ENCODE peak calls at places on chromosomes 3 and 15, in seven cellular contexts. One of them, this sample, is unnamed.

GRCh38 chr3:76107935-76108570 is 322.7 kb upstream of the ZNF717 start:
- DNase-seq in BE2C: peak; percentile 18
- DNase-seq in GM12865: peak; percentile 34
- DNase-seq in heart right ventricle: no peak
- DNase-seq in mammary epithelial cell: peak; percentile 27
- DNase-seq in fibroblast of mammary gland: peak; percentile 54
- DNase-seq in adrenal gland: no peak
- DNase-seq in this sample: peak; percentile 31

GRCh38 chr15:91548588-91548987 is 304.9 kb upstream of the SLCO3A1 start:
- DNase-seq in BE2C: no peak
- DNase-seq in GM12865: no peak
- DNase-seq in heart right ventricle: peak; percentile 63
- DNase-seq in mammary epithelial cell: no peak
- DNase-seq in fibroblast of mammary gland: no peak
- DNase-seq in adrenal gland: no peak
- DNase-seq in this sample: no peak

GRCh38 chr3:126245811-126246727 is 65.7 kb upstream of the ALDH1L1 start:
- DNase-seq in BE2C: peak; percentile 75
- DNase-seq in GM12865: peak; percentile 21
- DNase-seq in heart right ventricle: peak; percentile 56
- DNase-seq in mammary epithelial cell: no peak
- DNase-seq in fibroblast of mammary gland: peak; percentile 68
- DNase-seq in adrenal gland: peak; percentile 79
- DNase-seq in this sample: peak; percentile 78

GRCh38 chr15:92896543-92896942 is 3.6 kb upstream of the CHD2 start:
- DNase-seq in BE2C: no peak
- DNase-seq in GM12865: no peak
- DNase-seq in heart right ventricle: no peak
- DNase-seq in mammary epithelial cell: no peak
- DNase-seq in fibroblast of mammary gland: no peak
- DNase-seq in adrenal gland: no peak
- DNase-seq in this sample: no peak

GRCh38 chr15:38624248-38625214 is 59.9 kb upstream of the RASGRP1 start:
- DNase-seq in BE2C: no peak
- DNase-seq in GM12865: no peak
- DNase-seq in heart right ventricle: no peak
- DNase-seq in mammary epithelial cell: peak; percentile 4
- DNase-seq in fibroblast of mammary gland: no peak
- DNase-seq in adrenal gland: no peak
- DNase-seq in this sample: peak; percentile 11

GRCh38 chr15:45439521-45439931 is 61.2 kb upstream of the GATM start:
- DNase-seq in BE2C: no peak
- DNase-seq in GM12865: no peak
- DNase-seq in heart right ventricle: no peak
- DNase-seq in mammary epithelial cell: no peak
- DNase-seq in fibroblast of mammary gland: no peak
- DNase-seq in adrenal gland: no peak
- DNase-seq in this sample: no peak

GRCh38 chr3:197801801-197802504 is 10.9 kb downstream of the LRCH3 start:
- DNase-seq in BE2C: peak; percentile 25
- DNase-seq in GM12865: peak; percentile 86
- DNase-seq in heart right ventricle: no peak
- DNase-seq in mammary epithelial cell: peak; percentile 60
- DNase-seq in fibroblast of mammary gland: peak; percentile 53
- DNase-seq in adrenal gland: no peak
- DNase-seq in this sample: peak; percentile 57

GRCh38 chr15:31278056-31278445 is 48.6 kb upstream of the KLF13 start:
- DNase-seq in BE2C: no peak
- DNase-seq in GM12865: no peak
- DNase-seq in heart right ventricle: no peak
- DNase-seq in mammary epithelial cell: no peak
- DNase-seq in fibroblast of mammary gland: no peak
- DNase-seq in adrenal gland: peak; percentile 16
- DNase-seq in this sample: no peak

GRCh38 chr3:105511031-105511430 is 144.3 kb downstream of the ALCAM start:
- DNase-seq in BE2C: no peak
- DNase-seq in GM12865: no peak
- DNase-seq in heart right ventricle: no peak
- DNase-seq in mammary epithelial cell: no peak
- DNase-seq in fibroblast of mammary gland: peak; percentile 33
- DNase-seq in adrenal gland: no peak
- DNase-seq in this sample: no peak

GRCh38 chr3:38116471-38117162 is 20.3 kb downstream of the ACAA1 start:
- DNase-seq in BE2C: no peak
- DNase-seq in GM12865: no peak
- DNase-seq in heart right ventricle: no peak
- DNase-seq in mammary epithelial cell: no peak
- DNase-seq in fibroblast of mammary gland: no peak
- DNase-seq in adrenal gland: peak; percentile 21
- DNase-seq in this sample: no peak

GRCh38 chr3:30989266-30989799 is 94.9 kb upstream of the GADL1 start:
- DNase-seq in BE2C: no peak
- DNase-seq in GM12865: no peak
- DNase-seq in heart right ventricle: no peak
- DNase-seq in mammary epithelial cell: no peak
- DNase-seq in fibroblast of mammary gland: no peak
- DNase-seq in adrenal gland: no peak
- DNase-seq in this sample: no peak

GRCh38 chr3:177781686-177782161 is 584.4 kb upstream of the TBL1XR1 start:
- DNase-seq in BE2C: no peak
- DNase-seq in GM12865: no peak
- DNase-seq in heart right ventricle: peak; percentile 74
- DNase-seq in mammary epithelial cell: no peak
- DNase-seq in fibroblast of mammary gland: peak; percentile 76
- DNase-seq in adrenal gland: peak; percentile 70
- DNase-seq in this sample: peak; percentile 95

GRCh38 chr3:52084954-52085730 is 28.8 kb upstream of the DUSP7 start:
- DNase-seq in BE2C: no peak
- DNase-seq in GM12865: no peak
- DNase-seq in heart right ventricle: no peak
- DNase-seq in mammary epithelial cell: no peak
- DNase-seq in fibroblast of mammary gland: no peak
- DNase-seq in adrenal gland: no peak
- DNase-seq in this sample: no peak

GRCh38 chr3:109921509-109921908 is 584.2 kb upstream of the DPPA4 start:
- DNase-seq in BE2C: no peak
- DNase-seq in GM12865: no peak
- DNase-seq in heart right ventricle: no peak
- DNase-seq in mammary epithelial cell: no peak
- DNase-seq in fibroblast of mammary gland: no peak
- DNase-seq in adrenal gland: no peak
- DNase-seq in this sample: no peak

GRCh38 chr3:193310914-193311723 is 67.4 kb downstream of the ATP13A5 start:
- DNase-seq in BE2C: no peak
- DNase-seq in GM12865: no peak
- DNase-seq in heart right ventricle: peak; percentile 6
- DNase-seq in mammary epithelial cell: no peak
- DNase-seq in fibroblast of mammary gland: no peak
- DNase-seq in adrenal gland: no peak
- DNase-seq in this sample: no peak

GRCh38 chr3:129593595-129594339 is 12.7 kb downstream of the PLXND1 start:
- DNase-seq in BE2C: no peak
- DNase-seq in GM12865: no peak
- DNase-seq in heart right ventricle: no peak
- DNase-seq in mammary epithelial cell: no peak
- DNase-seq in fibroblast of mammary gland: no peak
- DNase-seq in adrenal gland: no peak
- DNase-seq in this sample: no peak

GRCh38 chr3:112811917-112812660 is 34.6 kb downstream of the CD200R1L start:
- DNase-seq in BE2C: no peak
- DNase-seq in GM12865: no peak
- DNase-seq in heart right ventricle: no peak
- DNase-seq in mammary epithelial cell: no peak
- DNase-seq in fibroblast of mammary gland: no peak
- DNase-seq in adrenal gland: no peak
- DNase-seq in this sample: peak; percentile 8

GRCh38 chr3:11600501-11601282 is 43.0 kb downstream of the VGLL4 start:
- DNase-seq in BE2C: no peak
- DNase-seq in GM12865: no peak
- DNase-seq in heart right ventricle: peak; percentile 63
- DNase-seq in mammary epithelial cell: peak; percentile 99
- DNase-seq in fibroblast of mammary gland: peak; percentile 99
- DNase-seq in adrenal gland: peak; percentile 94
- DNase-seq in this sample: peak; percentile 98

GRCh38 chr3:150014782-150015181 is 44.1 kb upstream of the PFN2 start:
- DNase-seq in BE2C: no peak
- DNase-seq in GM12865: peak; percentile 43
- DNase-seq in heart right ventricle: no peak
- DNase-seq in mammary epithelial cell: no peak
- DNase-seq in fibroblast of mammary gland: no peak
- DNase-seq in adrenal gland: no peak
- DNase-seq in this sample: no peak

GRCh38 chr15:25954398-25954797 is 91.3 kb upstream of the ATP10A start:
- DNase-seq in BE2C: no peak
- DNase-seq in GM12865: no peak
- DNase-seq in heart right ventricle: no peak
- DNase-seq in mammary epithelial cell: no peak
- DNase-seq in fibroblast of mammary gland: no peak
- DNase-seq in adrenal gland: no peak
- DNase-seq in this sample: no peak

GRCh38 chr3:195821403-195822130 is 9.8 kb upstream of the MUC4 start:
- DNase-seq in BE2C: no peak
- DNase-seq in GM12865: no peak
- DNase-seq in heart right ventricle: no peak
- DNase-seq in mammary epithelial cell: no peak
- DNase-seq in fibroblast of mammary gland: no peak
- DNase-seq in adrenal gland: no peak
- DNase-seq in this sample: no peak

GRCh38 chr3:67459131-67459530 is 195.3 kb downstream of the SUCLG2 start:
- DNase-seq in BE2C: no peak
- DNase-seq in GM12865: no peak
- DNase-seq in heart right ventricle: no peak
- DNase-seq in mammary epithelial cell: no peak
- DNase-seq in fibroblast of mammary gland: no peak
- DNase-seq in adrenal gland: no peak
- DNase-seq in this sample: no peak

GRCh38 chr3:123290962-123291361 is 89.2 kb downstream of the SEC22A start:
- DNase-seq in BE2C: no peak
- DNase-seq in GM12865: no peak
- DNase-seq in heart right ventricle: no peak
- DNase-seq in mammary epithelial cell: no peak
- DNase-seq in fibroblast of mammary gland: no peak
- DNase-seq in adrenal gland: no peak
- DNase-seq in this sample: no peak

GRCh38 chr15:81400640-81401236 is 26.7 kb upstream of the TMC3 start:
- DNase-seq in BE2C: no peak
- DNase-seq in GM12865: peak; percentile 64
- DNase-seq in heart right ventricle: no peak
- DNase-seq in mammary epithelial cell: peak; percentile 48
- DNase-seq in fibroblast of mammary gland: peak; percentile 68
- DNase-seq in adrenal gland: no peak
- DNase-seq in this sample: peak; percentile 79

GRCh38 chr3:67644827-67645226 is 9.6 kb downstream of the SUCLG2 start:
- DNase-seq in BE2C: no peak
- DNase-seq in GM12865: no peak
- DNase-seq in heart right ventricle: no peak
- DNase-seq in mammary epithelial cell: no peak
- DNase-seq in fibroblast of mammary gland: no peak
- DNase-seq in adrenal gland: no peak
- DNase-seq in this sample: no peak

GRCh38 chr3:32374788-32375595 is 16.7 kb upstream of the CMTM7 start:
- DNase-seq in BE2C: peak; percentile 53
- DNase-seq in GM12865: peak; percentile 83
- DNase-seq in heart right ventricle: peak; percentile 80
- DNase-seq in mammary epithelial cell: peak; percentile 66
- DNase-seq in fibroblast of mammary gland: peak; percentile 77
- DNase-seq in adrenal gland: peak; percentile 80
- DNase-seq in this sample: peak; percentile 82

GRCh38 chr3:32375596-32375930 is 16.1 kb upstream of the CMTM7 start:
- DNase-seq in BE2C: no peak
- DNase-seq in GM12865: no peak
- DNase-seq in heart right ventricle: no peak
- DNase-seq in mammary epithelial cell: no peak
- DNase-seq in fibroblast of mammary gland: no peak
- DNase-seq in adrenal gland: no peak
- DNase-seq in this sample: peak; percentile 56

GRCh38 chr3:32372213-32372490 is 19.5 kb upstream of the CMTM7 start:
- DNase-seq in BE2C: no peak
- DNase-seq in GM12865: no peak
- DNase-seq in heart right ventricle: no peak
- DNase-seq in mammary epithelial cell: no peak
- DNase-seq in fibroblast of mammary gland: no peak
- DNase-seq in adrenal gland: no peak
- DNase-seq in this sample: no peak

GRCh38 chr3:32373844-32374243 is 17.8 kb upstream of the CMTM7 start:
- DNase-seq in BE2C: peak; percentile 13
- DNase-seq in GM12865: no peak
- DNase-seq in heart right ventricle: no peak
- DNase-seq in mammary epithelial cell: no peak
- DNase-seq in fibroblast of mammary gland: no peak
- DNase-seq in adrenal gland: no peak
- DNase-seq in this sample: no peak

GRCh38 chr3:32371466-32372212 is 20.0 kb upstream of the CMTM7 start:
- DNase-seq in BE2C: no peak
- DNase-seq in GM12865: peak; percentile 36
- DNase-seq in heart right ventricle: no peak
- DNase-seq in mammary epithelial cell: no peak
- DNase-seq in fibroblast of mammary gland: no peak
- DNase-seq in adrenal gland: no peak
- DNase-seq in this sample: no peak
- H3K4me3 ChIP-seq in BE2C: no peak overlapping the region
- H3K4me3 ChIP-seq in GM12865: no peak overlapping the region
- H3K4me3 ChIP-seq in heart right ventricle: no peak overlapping the region
- H3K4me3 ChIP-seq in mammary epithelial cell: no peak overlapping the region
- H3K4me3 ChIP-seq in fibroblast of mammary gland: no peak overlapping the region
- H3K4me3 ChIP-seq in adrenal gland: no peak overlapping the region
- H3K4me3 ChIP-seq in this sample: no peak overlapping the region

GRCh38 chr3:58135712-58136543 is 74.8 kb downstream of the DNASE1L3 start:
- DNase-seq in BE2C: no peak
- DNase-seq in GM12865: no peak
- DNase-seq in heart right ventricle: peak; percentile 51
- DNase-seq in mammary epithelial cell: no peak
- DNase-seq in fibroblast of mammary gland: peak; percentile 11
- DNase-seq in adrenal gland: peak; percentile 85
- DNase-seq in this sample: peak; percentile 15
- TF ChIP-seq CTCF in BE2C: peak; percentile 21
- TF ChIP-seq CTCF in GM12865: peak; percentile 16
- TF ChIP-seq CTCF in heart right ventricle: peak; percentile 26
- TF ChIP-seq CTCF in mammary epithelial cell: peak; percentile 18
- TF ChIP-seq CTCF in fibroblast of mammary gland: peak; percentile 39
- TF ChIP-seq CTCF in adrenal gland: peak; percentile 37
- TF ChIP-seq CTCF in this sample: peak; percentile 31

DNA sequence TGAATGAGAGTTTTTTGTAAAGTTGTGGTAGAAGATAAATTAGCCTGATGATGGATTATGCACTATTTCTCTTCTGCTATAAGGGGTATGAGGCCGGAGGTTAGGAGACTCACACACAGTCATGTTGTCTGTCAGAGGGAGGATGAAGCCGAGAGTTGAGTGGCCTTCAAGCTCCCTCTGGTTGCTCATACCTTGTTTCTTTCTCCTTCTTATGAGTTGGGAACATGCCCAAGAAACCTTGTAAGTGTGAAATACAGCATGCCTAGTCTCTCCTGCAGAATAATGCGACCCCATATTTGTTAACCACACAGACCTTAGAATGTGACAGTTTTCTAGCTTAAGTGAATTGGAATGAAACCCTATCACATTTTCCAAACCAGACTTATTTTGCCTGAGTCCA is 366.6 kb downstream of the PTPRG start:
- DNase-seq in BE2C: no peak
- DNase-seq in GM12865: no peak
- DNase-seq in heart right ventricle: no peak
- DNase-seq in mammary epithelial cell: no peak
- DNase-seq in fibroblast of mammary gland: peak; percentile 66
- DNase-seq in adrenal gland: no peak
- DNase-seq in this sample: peak; percentile 36
- H3K4me3 ChIP-seq in BE2C: no peak overlapping the region
- H3K4me3 ChIP-seq in GM12865: no peak overlapping the region
- H3K4me3 ChIP-seq in heart right ventricle: no peak overlapping the region
- H3K4me3 ChIP-seq in mammary epithelial cell: no peak overlapping the region
- H3K4me3 ChIP-seq in fibroblast of mammary gland: no peak overlapping the region
- H3K4me3 ChIP-seq in adrenal gland: no peak overlapping the region
- H3K4me3 ChIP-seq in this sample: no peak overlapping the region

GRCh38 chr3:99620077-99620476 is 18.3 kb upstream of the COL8A1 start:
- DNase-seq in BE2C: no peak
- DNase-seq in GM12865: no peak
- DNase-seq in heart right ventricle: no peak
- DNase-seq in mammary epithelial cell: no peak
- DNase-seq in fibroblast of mammary gland: no peak
- DNase-seq in adrenal gland: no peak
- DNase-seq in this sample: peak; percentile 22
- TF ChIP-seq CTCF in BE2C: no peak
- TF ChIP-seq CTCF in GM12865: no peak
- TF ChIP-seq CTCF in heart right ventricle: no peak
- TF ChIP-seq CTCF in mammary epithelial cell: peak; percentile 9
- TF ChIP-seq CTCF in fibroblast of mammary gland: peak; percentile 25
- TF ChIP-seq CTCF in adrenal gland: no peak
- TF ChIP-seq CTCF in this sample: peak; percentile 12